ENCODE peak calls at places on chromosomes 5 and 9, in seven cellular contexts. V is cardiac muscle cell; S is GM23338; R is CD8-positive, alpha-beta T cell; B is breast epithelium; G is right lobe of liver; Z is mammary epithelial cell. P is an unnamed sample.

GRCh38 chr5:93831449-93831848 is 90.0 kb upstream of the POU5F2 start:
- DNase-seq in B (no peak), S (no peak), Z (peak), R (no peak), V (no peak), G (no peak), P (no peak)

GRCh38 chr9:107106416-107106815 is 176.7 kb upstream of the RAD23B start:
- DNase-seq in Z (no peak), B (no peak), R (no peak), S (no peak), V (no peak), G (no peak), P (no peak)

GRCh38 chr5:88518131-88519016 is 249.7 kb upstream of the TMEM161B start:
- DNase-seq in S (no peak), R (no peak), G (no peak), Z (no peak), B (no peak), V (no peak), P (no peak)

GRCh38 chr5:87081511-87082372 is 185.9 kb upstream of the RASA1 start:
- DNase-seq in R (peak), G (no peak), S (no peak), B (no peak), V (no peak), Z (no peak), P (no peak)

GRCh38 chr5:56069652-56070226 is 75.0 kb upstream of the IL6ST start:
- DNase-seq in G (no peak), Z (no peak), S (no peak), R (no peak), V (no peak), B (no peak), P (no peak)

GRCh38 chr5:92868442-92868841 is 712.6 kb downstream of the NR2F1-AS1 start:
- DNase-seq in R (no peak), S (no peak), G (no peak), B (no peak), Z (no peak), V (no peak), P (no peak)

GRCh38 chr5:56148453-56148971 is 84.6 kb downstream of the ANKRD55 start:
- DNase-seq in Z (no peak), S (no peak), R (peak), G (no peak), V (no peak), B (no peak), P (no peak)

GRCh38 chr5:149581192-149581861 is at the start of gene ARHGEF37:
- DNase-seq in Z (peak), G (peak), B (peak), V (peak), S (peak), R (peak), P (peak)

GRCh38 chr9:117491491-117491890 is 76.6 kb upstream of the ASTN2 start:
- DNase-seq in B (no peak), S (no peak), G (peak), Z (no peak), V (no peak), R (no peak), P (no peak)

GRCh38 chr9:71683598-71684235 is 84.6 kb downstream of the CEMIP2 start:
- DNase-seq in S (peak), Z (peak), G (peak), B (no peak), V (peak), R (no peak), P (no peak)

GRCh38 chr9:89690334-89690912 is 85.6 kb downstream of the GADD45G start:
- DNase-seq in R (no peak), S (no peak), V (no peak), G (no peak), Z (no peak), B (no peak), P (no peak)

GRCh38 chr5:141681695-141682641 is at the start of gene ARAP3:
- DNase-seq in G (peak), R (peak), Z (peak), B (peak), V (peak), S (peak), P (peak)

GRCh38 chr5:135242496-135243193 is 156.4 kb downstream of the MACROH2A1 start:
- DNase-seq in B (no peak), V (no peak), S (no peak), R (no peak), Z (no peak), G (no peak), P (peak)

GRCh38 chr5:137179203-137179602 is 319.9 kb downstream of the SPOCK1 start:
- DNase-seq in B (no peak), S (no peak), Z (no peak), G (no peak), V (no peak), R (no peak), P (no peak)

GRCh38 chr5:158967566-158967965 is 132.2 kb downstream of the EBF1 start:
- DNase-seq in V (no peak), S (no peak), Z (peak), R (no peak), B (no peak), G (no peak), P (no peak)

GRCh38 chr5:109701779-109702178 is 12.1 kb downstream of the MAN2A1 start:
- DNase-seq in V (no peak), S (no peak), Z (no peak), G (no peak), R (no peak), B (no peak), P (no peak)

GRCh38 chr9:4686112-4686511 is 6.7 kb downstream of the CDC37L1 start:
- DNase-seq in R (no peak), G (no peak), V (no peak), Z (no peak), S (no peak), B (no peak), P (no peak)

GRCh38 chr5:31036407-31036806 is 157.1 kb upstream of the CDH6 start:
- DNase-seq in B (no peak), G (no peak), V (no peak), S (no peak), R (no peak), Z (no peak), P (no peak)

GRCh38 chr5:83374547-83374946 is 97.0 kb upstream of the VCAN start:
- DNase-seq in Z (no peak), V (no peak), R (no peak), G (no peak), S (no peak), B (no peak), P (no peak)

GRCh38 chr5:146079695-146080361 is 25.5 kb downstream of the PLAC8L1 start:
- DNase-seq in G (no peak), B (no peak), Z (peak), S (no peak), V (no peak), R (no peak), P (no peak)

GRCh38 chr5:80982093-80982492 is 21.9 kb downstream of the RASGRF2 start:
- DNase-seq in V (no peak), Z (no peak), G (no peak), B (no peak), R (no peak), S (no peak), P (no peak)

GRCh38 chr9:114348906-114349482 is 19.3 kb downstream of the ORM2 start:
- DNase-seq in G (peak), B (no peak), V (peak), S (peak), Z (peak), R (peak), P (peak)

GRCh38 chr5:39714036-39714698 is 289.4 kb upstream of the DAB2 start:
- DNase-seq in V (peak), G (no peak), R (peak), S (peak), Z (peak), B (no peak), P (no peak)

GRCh38 chr5:98779264-98779877 is 5.9 kb downstream of the RGMB start:
- DNase-seq in V (no peak), Z (no peak), S (no peak), B (no peak), R (no peak), G (peak), P (no peak)

GRCh38 chr9:31637861-31638260 is 746.6 kb upstream of the ACO1 start:
- DNase-seq in R (no peak), Z (no peak), G (no peak), S (no peak), V (no peak), B (no peak), P (no peak)

GRCh38 chr9:69815313-69815712 is 5.3 kb upstream of the CFAP95 start:
- DNase-seq in S (no peak), B (no peak), R (no peak), G (no peak), Z (no peak), V (no peak), P (no peak)

GRCh38 chr5:124948062-124948753 is 201.8 kb upstream of the ZNF608 start:
- DNase-seq in R (no peak), Z (peak), G (no peak), S (no peak), V (peak), B (no peak), P (no peak)

GRCh38 chr9:116842658-116843057 is 155.6 kb downstream of the TRIM32 start:
- DNase-seq in V (no peak), G (no peak), R (no peak), Z (peak), B (no peak), S (peak), P (no peak)

GRCh38 chr9:123865226-123865625 is 64.7 kb downstream of the DENND1A start:
- DNase-seq in V (no peak), G (no peak), B (no peak), S (no peak), R (no peak), Z (no peak), P (no peak)

GRCh38 chr9:34547960-34548603 is 25.3 kb upstream of the ENHO start:
- DNase-seq in V (peak), G (peak), S (peak), R (peak), B (peak), Z (peak), P (peak)

GRCh38 chr5:129672006-129672405 is 75.9 kb upstream of the MINAR2 start:
- DNase-seq in S (no peak), V (no peak), B (no peak), Z (no peak), G (no peak), R (no peak), P (no peak)

GRCh38 chr9:5263568-5264218 is 32.5 kb downstream of the INSL4 start:
- DNase-seq in V (peak), Z (peak), R (no peak), G (no peak), B (no peak), S (peak), P (no peak)

GRCh38 chr5:125112196-125112595 is 365.8 kb upstream of the ZNF608 start:
- DNase-seq in S (no peak), G (no peak), B (no peak), Z (peak), R (no peak), V (no peak), P (no peak)

GRCh38 chr9:129164246-129164930 is 13.7 kb downstream of the IER5L start:
- DNase-seq in Z (no peak), G (no peak), V (no peak), B (no peak), S (peak), R (no peak), P (no peak)

GRCh38 chr9:78278177-78278777 is 18.6 kb upstream of the PSAT1 start:
- DNase-seq in B (no peak), R (no peak), S (no peak), Z (peak), G (no peak), V (no peak), P (no peak)

GRCh38 chr9:13963005-13963653 is 350.8 kb downstream of the NFIB start:
- DNase-seq in Z (no peak), V (no peak), B (no peak), S (no peak), G (no peak), R (no peak), P (no peak)

GRCh38 chr5:62589504-62589903 is 10.9 kb downstream of the LRRC70 start:
- DNase-seq in Z (no peak), B (no peak), V (no peak), R (no peak), G (no peak), S (no peak), P (no peak)

GRCh38 chr5:62592558-62592957 is 13.9 kb downstream of the LRRC70 start:
- DNase-seq in V (no peak), S (no peak), R (no peak), B (no peak), G (no peak), Z (no peak), P (no peak)

GRCh38 chr5:62587737-62588136 is 9.1 kb downstream of the LRRC70 start:
- DNase-seq in G (no peak), Z (no peak), B (no peak), S (no peak), V (no peak), R (no peak), P (no peak)

GRCh38 chr5:62588668-62589067 is 10.0 kb downstream of the LRRC70 start:
- DNase-seq in V (no peak), Z (no peak), S (no peak), G (no peak), R (no peak), B (no peak), P (no peak)

DNA sequence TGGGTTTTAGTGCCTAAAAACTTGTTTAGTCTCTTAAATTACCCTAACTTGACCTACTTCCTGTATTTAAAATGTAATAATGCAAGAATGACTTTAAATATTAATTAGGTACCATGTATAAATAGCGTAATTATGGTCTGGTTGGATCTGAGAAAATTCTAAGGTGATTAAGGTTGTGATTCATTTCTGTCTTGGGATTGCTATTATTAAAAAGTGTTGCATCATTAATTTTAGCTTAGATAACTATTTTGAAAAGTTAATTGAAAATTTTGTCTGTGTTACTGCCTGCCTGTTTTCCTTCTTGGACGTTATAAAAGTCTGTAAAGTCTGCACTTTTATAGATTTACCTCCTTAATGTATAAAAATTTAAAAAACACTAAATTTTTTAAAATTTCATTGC is 11.8 kb downstream of the LRRC70 start:
- DNase-seq in V (no peak), Z (no peak), R (no peak), S (no peak), B (no peak), G (no peak), P (no peak)
- H3K27ac ChIP-seq in V (no peak), Z (no peak), R (no peak), S (no peak), B (no peak), G (no peak), P (no peak)

GRCh38 chr5:132822650-132823480 is 7.6 kb downstream of the SHROOM1 start:
- DNase-seq in V (peak), Z (no peak), G (no peak), B (no peak), S (peak), R (no peak), P (no peak)

GRCh38 chr5:132825165-132825823 is 5.2 kb downstream of the SHROOM1 start:
- DNase-seq in G (peak), Z (no peak), R (no peak), B (no peak), S (peak), V (no peak), P (no peak)

GRCh38 chr5:132821791-132822190 is 8.7 kb downstream of the SHROOM1 start:
- DNase-seq in V (no peak), Z (no peak), B (no peak), G (no peak), R (no peak), S (no peak), P (no peak)

GRCh38 chr5:132824426-132824825 is 6.0 kb downstream of the SHROOM1 start:
- DNase-seq in V (no peak), S (no peak), G (no peak), Z (no peak), B (no peak), R (no peak), P (no peak)

GRCh38 chr5:132823481-132824050 is 6.9 kb downstream of the SHROOM1 start:
- DNase-seq in Z (no peak), R (no peak), V (no peak), G (no peak), B (no peak), S (no peak), P (no peak)
- H3K4me3 ChIP-seq in Z (no peak), R (no peak), V (no peak), G (no peak), B (peak), S (peak), P (no peak)

DNA sequence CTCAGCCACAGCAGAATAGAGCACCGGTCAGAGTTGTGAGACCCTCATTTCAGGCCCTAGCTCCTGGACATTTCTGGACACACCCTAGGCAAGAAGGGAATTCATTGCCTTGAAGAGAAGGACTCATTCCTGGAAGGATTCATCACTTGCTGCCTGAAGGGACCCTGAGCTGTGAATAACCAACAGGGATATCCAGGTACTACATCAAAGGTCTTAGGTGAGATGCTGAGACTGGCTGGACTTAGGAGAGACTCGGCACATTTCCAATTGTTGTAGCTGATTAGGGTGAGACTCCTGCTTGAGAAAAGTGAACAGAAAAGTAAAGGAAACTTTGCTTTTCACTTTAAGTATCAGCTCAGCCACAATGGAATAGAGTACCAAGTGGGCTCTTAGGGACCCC is 208.1 kb upstream of the CDKN2B start:
- DNase-seq in Z (no peak), V (no peak), S (no peak), G (no peak), B (no peak), R (no peak), P (no peak)
- TF ChIP-seq CTCF in Z (no peak), V (no peak), S (no peak), G (no peak), B (no peak), R (no peak), P (no peak)

GRCh38 chr5:126972062-126972895 is 58.1 kb downstream of the MARCHF3 start:
- DNase-seq in R (no peak), S (no peak), Z (peak), G (no peak), V (no peak), B (no peak), P (no peak)
- H3K27ac ChIP-seq in R (peak), S (no peak), Z (no peak), G (no peak), V (no peak), B (no peak), P (peak)

GRCh38 chr9:95174038-95174437 is 143.5 kb downstream of the FANCC start:
- DNase-seq in G (no peak), B (no peak), R (no peak), V (no peak), S (no peak), Z (no peak), P (no peak)

GRCh38 chr9:95167998-95168397 is 149.5 kb downstream of the FANCC start:
- DNase-seq in S (peak), R (peak), G (no peak), Z (peak), V (peak), B (no peak), P (no peak)

GRCh38 chr9:95171596-95171995 is 145.9 kb downstream of the FANCC start:
- DNase-seq in R (no peak), V (no peak), B (no peak), S (no peak), G (no peak), Z (no peak), P (no peak)

GRCh38 chr9:95175523-95175922 is 142.0 kb downstream of the FANCC start:
- DNase-seq in S (no peak), R (no peak), V (no peak), Z (no peak), B (no peak), G (no peak), P (no peak)

DNA sequence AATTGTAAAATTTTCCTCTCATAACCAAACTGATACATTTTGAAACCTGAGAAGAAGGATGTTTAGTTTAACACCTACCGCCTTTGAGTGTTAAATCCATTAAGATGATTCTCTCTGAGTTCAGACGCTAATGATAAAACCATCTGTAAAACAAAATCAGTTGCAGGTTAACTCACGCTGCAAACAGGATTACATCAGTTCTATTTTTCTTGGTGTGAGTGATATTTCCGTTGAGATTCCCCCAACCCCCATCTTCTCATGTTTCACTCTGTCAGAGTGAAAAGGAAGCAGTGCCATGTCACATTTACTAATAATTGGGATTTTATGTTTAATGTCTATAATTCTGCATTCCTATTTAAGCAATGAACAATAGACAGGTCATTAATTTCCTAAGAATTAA is 146.5 kb downstream of the FANCC start:
- DNase-seq in Z (no peak), B (no peak), S (peak), V (no peak), G (no peak), R (no peak), P (no peak)
- H3K4me3 ChIP-seq in Z (no peak), B (no peak), S (peak), V (no peak), G (no peak), R (no peak), P (no peak)

GRCh38 chr9:136138566-136138965 is 19.9 kb upstream of the TMEM250 start:
- DNase-seq in R (peak), B (no peak), V (peak), G (no peak), S (peak), Z (no peak), P (no peak)
- TF ChIP-seq CTCF in R (no peak), B (no peak), V (peak), G (peak), S (peak), Z (peak), P (peak)

GRCh38 chr5:142769793-142770649 is at the start of gene ARHGAP26:
- DNase-seq in V (peak), S (peak), G (peak), Z (peak), B (peak), R (peak), P (peak)

GRCh38 chr5:142770650-142771609 is 753 bp downstream of the ARHGAP26 start:
- DNase-seq in S (peak), V (peak), R (peak), B (peak), G (peak), Z (peak), P (peak)

GRCh38 chr5:142767925-142768324 is 2.3 kb upstream of the ARHGAP26 start:
- DNase-seq in B (no peak), G (no peak), R (no peak), V (no peak), Z (no peak), S (peak), P (no peak)

GRCh38 chr5:142767178-142767577 is 3.0 kb upstream of the ARHGAP26 start:
- DNase-seq in Z (no peak), S (no peak), B (no peak), R (no peak), G (no peak), V (no peak), P (no peak)

DNA sequence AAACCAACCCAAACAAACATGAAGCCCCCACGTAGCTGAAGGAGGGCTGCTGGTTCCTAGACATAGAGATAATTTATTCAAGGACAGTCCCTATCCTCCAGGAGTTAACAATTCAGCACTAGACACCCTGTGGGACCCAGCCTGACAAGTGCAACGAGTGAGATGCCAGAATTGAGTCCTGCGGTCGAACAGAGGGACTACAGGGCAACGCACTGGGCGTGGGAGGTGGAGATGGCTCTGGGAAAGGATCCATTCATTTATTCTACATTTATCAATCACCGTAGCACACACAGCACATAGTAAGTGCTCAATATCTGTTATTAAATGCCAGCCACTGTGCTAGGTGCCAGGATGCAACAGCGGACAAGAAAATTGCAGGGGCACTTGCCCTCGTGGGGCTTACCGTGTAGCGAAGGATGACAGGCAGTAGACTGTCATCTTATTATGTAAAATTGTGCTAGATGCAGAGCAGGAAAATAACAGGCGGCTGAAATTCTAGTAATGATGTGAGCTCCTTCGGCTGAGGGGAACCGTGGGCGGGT is 855 bp upstream of the ARHGAP26 start:
- DNase-seq in G (no peak), S (peak), R (no peak), Z (no peak), B (no peak), V (no peak), P (no peak)
- H3K27ac ChIP-seq in G (peak), S (peak), R (peak), Z (no peak), B (peak), V (no peak), P (peak)

GRCh38 chr5:175181331-175181730 is 262.7 kb downstream of the DRD1 start:
- DNase-seq in V (no peak), R (no peak), G (no peak), Z (no peak), B (no peak), S (no peak), P (no peak)
- H3K4me3 ChIP-seq in V (no peak), R (no peak), G (no peak), Z (no peak), B (no peak), S (no peak), P (no peak)

P was measured in upper lobe of right lung.